ENCODE peak calls at places on chromosomes 3 and 15, in four cellular contexts. B is ovary; E is stimulated activated CD4-positive, alpha-beta T cell treated with anti-CD3 and anti-CD28 coated beads, TNF-alpha, amount 100 ng/mL, for 4 hours; Q is non-pigmented ciliary epithelial cell. C is an unnamed sample.
A peak's percentile ranks its signal among the peaks of the same experiment; 100 is the strongest.

GRCh38 chr3:132554437-132554836 is 42.6 kb upstream of the ACKR4 start:
- DNase-seq in Q (no peak), E (no peak), B (no peak), C (no peak)

GRCh38 chr15:97875513-97876285 is 84.8 kb upstream of the ARRDC4 start:
- DNase-seq in Q (no peak), E (no peak), B (no peak), C (peak; percentile 34)

GRCh38 chr3:48716508-48716981 is 476 bp downstream of the IP6K2 start:
- DNase-seq in B (peak; percentile 51), E (peak; percentile 14), Q (no peak), C (no peak)

GRCh38 chr3:127157181-127157828 is 35.6 kb upstream of the PRR23E start:
- DNase-seq in B (no peak), E (no peak), Q (no peak), C (no peak)

GRCh38 chr3:196643201-196643749 is 3.8 kb downstream of the NRROS start:
- DNase-seq in B (no peak), Q (no peak), E (no peak), C (no peak)

GRCh38 chr3:98532275-98532637 is 478 bp downstream of the GPR15 start:
- DNase-seq in Q (no peak), E (no peak), B (no peak), C (no peak)

GRCh38 chr3:78734048-78734637 is 1033.7 kb downstream of the ROBO1 start:
- DNase-seq in B (no peak), E (no peak), Q (no peak), C (no peak)

GRCh38 chr3:135368316-135368715 is 573.3 kb downstream of the EPHB1 start:
- DNase-seq in B (no peak), Q (no peak), E (no peak), C (no peak)

GRCh38 chr15:60299452-60300047 is 98.2 kb downstream of the ANXA2 start:
- DNase-seq in Q (no peak), B (peak; percentile 27), E (no peak), C (peak; percentile 8)

GRCh38 chr3:28151608-28152228 is 89.7 kb upstream of the CMC1 start:
- DNase-seq in Q (no peak), E (no peak), B (no peak), C (no peak)

GRCh38 chr3:14453841-14454630 is 51.6 kb downstream of the SLC6A6 start:
- DNase-seq in Q (no peak), E (no peak), B (no peak), C (no peak)

GRCh38 chr3:190378240-190378891 is 9.6 kb upstream of the CLDN16 start:
- DNase-seq in E (no peak), Q (peak; percentile 65), B (no peak), C (no peak)

GRCh38 chr3:14957933-14958332 is 10.6 kb downstream of the NR2C2 start:
- DNase-seq in Q (no peak), E (no peak), B (no peak), C (no peak)

GRCh38 chr3:57809609-57809968 is 53.5 kb downstream of the SLMAP start:
- DNase-seq in Q (no peak), B (no peak), E (no peak), C (no peak)

GRCh38 chr15:28026764-28027713 is 72.1 kb downstream of the OCA2 start:
- DNase-seq in B (no peak), E (no peak), Q (no peak), C (no peak)

GRCh38 chr3:14512944-14513332 is 27.2 kb downstream of the GRIP2 start:
- DNase-seq in B (no peak), E (no peak), Q (no peak), C (no peak)

GRCh38 chr3:167733961-167734497 is 663 bp downstream of the PDCD10 start:
- DNase-seq in Q (no peak), E (no peak), B (no peak), C (no peak)

GRCh38 chr3:164748626-164749025 is 329.7 kb downstream of the SI start:
- DNase-seq in Q (no peak), E (no peak), B (no peak), C (no peak)

GRCh38 chr15:63318344-63318743 is 40.9 kb downstream of the APH1B start:
- DNase-seq in E (no peak), B (no peak), Q (no peak), C (no peak)

GRCh38 chr3:60609446-60609845 is 641.8 kb downstream of the FHIT start:
- DNase-seq in E (no peak), B (no peak), Q (no peak), C (no peak)

GRCh38 chr3:51947215-51947900 is 5.2 kb downstream of the PARP3 start:
- DNase-seq in Q (no peak), E (no peak), B (no peak), C (no peak)

GRCh38 chr15:101258238-101259144 is 6.6 kb upstream of the CHSY1 start:
- DNase-seq in Q (no peak), E (no peak), B (peak; percentile 61), C (peak; percentile 51)

GRCh38 chr3:183253961-183254815 is 1.1 kb downstream of the B3GNT5 start:
- DNase-seq in E (peak; percentile 25), Q (no peak), B (peak; percentile 70), C (no peak)

GRCh38 chr15:46636220-46636619 is 1001.4 kb downstream of the SQOR start:
- DNase-seq in Q (no peak), E (no peak), B (no peak), C (no peak)

GRCh38 chr3:53506110-53506762 is 11.8 kb downstream of the CACNA1D start:
- DNase-seq in E (no peak), Q (no peak), B (no peak), C (no peak)

GRCh38 chr3:153829596-153830170 is 291.5 kb upstream of the ARHGEF26 start:
- DNase-seq in E (no peak), Q (peak; percentile 9), B (no peak), C (no peak)

GRCh38 chr3:138374573-138375134 is 26.3 kb downstream of the MRAS start:
- DNase-seq in E (no peak), Q (no peak), B (no peak), C (no peak)

GRCh38 chr3:168933614-168934013 is 729.9 kb downstream of the MECOM start:
- DNase-seq in Q (peak; percentile 31), E (no peak), B (no peak), C (no peak)

GRCh38 chr15:89462198-89462912 is 34.0 kb downstream of the RHCG start:
- DNase-seq in B (no peak), E (no peak), Q (no peak), C (peak; percentile 13)

GRCh38 chr3:14208977-14209394 is 30.4 kb downstream of the LSM3 start:
- DNase-seq in Q (no peak), B (no peak), E (no peak), C (no peak)

GRCh38 chr3:49236226-49236625 is 40.8 kb downstream of the C3orf62 start:
- DNase-seq in Q (no peak), E (no peak), B (no peak), C (no peak)

GRCh38 chr3:14344351-14344750 is 58.1 kb upstream of the SLC6A6 start:
- DNase-seq in Q (no peak), E (no peak), B (no peak), C (no peak)

GRCh38 chr15:27059610-27060202 is 88.7 kb downstream of the GABRG3 start:
- DNase-seq in Q (no peak), E (no peak), B (no peak), C (peak; percentile 0)

GRCh38 chr15:101048191-101049011 is 129.2 kb downstream of the LRRK1 start:
- DNase-seq in E (no peak), Q (no peak), B (peak; percentile 15), C (no peak)

GRCh38 chr3:78589242-78589641 is 1178.6 kb downstream of the ROBO1 start:
- DNase-seq in Q (no peak), B (no peak), E (no peak), C (no peak)

GRCh38 chr3:43953814-43954241 is 263.1 kb downstream of the ABHD5 start:
- DNase-seq in E (no peak), Q (peak; percentile 8), B (no peak), C (peak; percentile 16)

C was measured in HCT116.